ENCODE peak calls at places on chromosomes 5 and 9, in ten cellular contexts. Z is right atrium auricular region; U is AG09309; E is coronary artery; X is neural progenitor cell; F is HAP-1; J is Right ventricle myocardium superior; S is stimulated activated CD8-positive, alpha-beta memory T cell treated with anti-CD3 and anti-CD28 coated beads, Interleukin-4, amount 100 ng/mL, for 48 hours; R is T-helper 2 cell; C is NCI-H2081. N is an unnamed sample.

GRCh38 chr9:78783743-78784142 is 486.8 kb downstream of the PSAT1 start:
- DNase-seq in F (no peak), X (no peak), S (no peak), E (no peak), Z (no peak), J (no peak), U (no peak), C (no peak), R (no peak), N (no peak)

GRCh38 chr5:112366987-112367386 is 52.1 kb downstream of the EPB41L4A start:
- DNase-seq in F (no peak), E (no peak), U (no peak), Z (no peak), J (no peak), X (peak; percentile 39), S (no peak), C (no peak), R (no peak), N (no peak)

GRCh38 chr9:69307446-69308216 is 17.4 kb upstream of the ENTREP1 start:
- DNase-seq in J (no peak), F (peak; percentile 48), X (peak; percentile 79), Z (no peak), C (no peak), S (no peak), U (peak; percentile 14), R (no peak), E (no peak), N (no peak)

GRCh38 chr9:136720251-136720886 is 8.0 kb downstream of the DIPK1B start:
- DNase-seq in U (no peak), C (peak; percentile 46), J (peak; percentile 72), F (peak; percentile 57), X (peak; percentile 70), R (no peak), S (no peak), E (no peak), Z (no peak), N (no peak)

GRCh38 chr9:136098844-136099243 is 3.8 kb upstream of the NACC2 start:
- DNase-seq in F (no peak), Z (no peak), C (no peak), E (no peak), S (no peak), R (no peak), U (no peak), J (peak; percentile 55), X (no peak), N (no peak)

GRCh38 chr9:20512636-20513035 is 109.7 kb downstream of the MLLT3 start:
- DNase-seq in C (no peak), U (peak; percentile 4), S (no peak), E (no peak), F (no peak), X (no peak), J (no peak), Z (no peak), R (no peak), N (no peak)

GRCh38 chr9:35110327-35110758 is 5.3 kb downstream of the ATOSB start:
- DNase-seq in U (no peak), J (peak; percentile 42), E (peak; percentile 89), Z (no peak), R (no peak), S (no peak), X (no peak), F (no peak), C (no peak), N (no peak)

GRCh38 chr9:77751341-77752091 is 103.4 kb upstream of the GNA14 start:
- DNase-seq in S (no peak), Z (no peak), J (no peak), X (peak; percentile 70), F (peak; percentile 64), C (peak; percentile 78), E (no peak), R (no peak), U (peak; percentile 71), N (peak; percentile 29)

GRCh38 chr9:34771023-34771422 is 61.1 kb upstream of the CCL21 start:
- DNase-seq in C (no peak), Z (no peak), U (no peak), X (no peak), S (no peak), E (no peak), F (no peak), J (no peak), R (no peak), N (no peak)

GRCh38 chr5:131355972-131356528 is 92.2 kb downstream of the CDC42SE2 start:
- DNase-seq in U (no peak), S (no peak), J (no peak), C (no peak), X (no peak), F (no peak), R (no peak), Z (no peak), E (no peak), N (no peak)

GRCh38 chr5:35828092-35828598 is 28.5 kb upstream of the IL7R start:
- DNase-seq in U (no peak), C (no peak), S (no peak), F (no peak), Z (no peak), J (no peak), X (no peak), R (no peak), E (no peak), N (no peak)

GRCh38 chr9:132078369-132079356 is 1.0 kb downstream of the MED27 start:
- DNase-seq in J (no peak), Z (no peak), X (no peak), S (peak; percentile 38), C (peak; percentile 78), E (no peak), R (peak; percentile 9), U (no peak), F (peak; percentile 78), N (peak; percentile 55)

GRCh38 chr9:27377147-27377807 is 80.3 kb upstream of the EQTN start:
- DNase-seq in C (no peak), X (no peak), Z (no peak), J (no peak), E (no peak), S (no peak), U (no peak), R (no peak), F (no peak), N (no peak)

GRCh38 chr5:170503970-170504525 is at the start of gene KCNIP1:
- DNase-seq in Z (no peak), F (peak; percentile 65), X (peak; percentile 87), R (no peak), E (no peak), U (no peak), J (peak; percentile 49), S (no peak), C (no peak), N (no peak)

GRCh38 chr9:127828262-127829031 is 25.8 kb downstream of the FPGS start:
- DNase-seq in E (peak; percentile 95), F (no peak), C (no peak), X (peak; percentile 96), J (peak; percentile 93), Z (peak; percentile 97), S (no peak), U (no peak), R (no peak), N (no peak)

GRCh38 chr5:160520609-160521391 is 99.1 kb downstream of the PTTG1 start:
- DNase-seq in X (no peak), F (no peak), J (no peak), E (no peak), R (no peak), S (no peak), C (no peak), U (no peak), Z (no peak), N (no peak)

GRCh38 chr9:92658176-92658575 is 11.8 kb downstream of the IPPK start:
- DNase-seq in X (no peak), E (no peak), U (no peak), J (no peak), S (no peak), Z (no peak), C (no peak), R (no peak), F (no peak), N (no peak)

GRCh38 chr9:4344946-4345345 is 45.1 kb upstream of the GLIS3 start:
- DNase-seq in R (no peak), J (no peak), U (no peak), F (no peak), X (no peak), C (no peak), S (peak; percentile 48), Z (no peak), E (no peak), N (peak; percentile 37)

GRCh38 chr9:134546746-134547145 is 94.9 kb upstream of the COL5A1 start:
- DNase-seq in E (no peak), R (no peak), S (no peak), X (no peak), F (no peak), Z (no peak), C (no peak), U (no peak), J (peak; percentile 35), N (no peak)

GRCh38 chr5:43428034-43428712 is 16.0 kb upstream of the CCL28 start:
- DNase-seq in F (no peak), C (no peak), S (no peak), R (no peak), E (no peak), Z (no peak), X (no peak), J (no peak), U (no peak), N (no peak)

GRCh38 chr5:124935060-124935459 is 188.6 kb upstream of the ZNF608 start:
- DNase-seq in X (no peak), E (no peak), U (no peak), F (no peak), S (no peak), R (no peak), Z (no peak), C (no peak), J (no peak), N (peak; percentile 35)

GRCh38 chr5:119347996-119348395 is 7.8 kb upstream of the TNFAIP8 start:
- DNase-seq in C (no peak), X (no peak), Z (no peak), S (no peak), F (no peak), E (no peak), U (peak; percentile 60), R (no peak), J (no peak), N (no peak)

GRCh38 chr9:81492710-81493447 is 196.5 kb downstream of the TLE1 start:
- DNase-seq in X (no peak), R (no peak), U (peak; percentile 88), S (no peak), C (no peak), Z (no peak), E (no peak), J (no peak), F (no peak), N (no peak)